ENCODE peak calls at places on chromosomes 12 and 14, in four cellular contexts. One of them, this sample, is unnamed.

GRCh38 chr14:70086685-70087379 is 101.9 kb downstream of the SLC8A3 start:
- DNase-seq in frontal cortex: no peak
- DNase-seq in NCI-H1105: no peak
- DNase-seq in lung: no peak
- DNase-seq in this sample: peak

GRCh38 chr12:104520242-104520900 is 63.6 kb downstream of the CHST11 start:
- DNase-seq in frontal cortex: no peak
- DNase-seq in NCI-H1105: peak
- DNase-seq in lung: no peak
- DNase-seq in this sample: no peak

GRCh38 chr12:111841236-111841749 is 735 bp upstream of the MAPKAPK5 start:
- DNase-seq in frontal cortex: peak
- DNase-seq in NCI-H1105: no peak
- DNase-seq in lung: no peak
- DNase-seq in this sample: peak

GRCh38 chr14:52182853-52183252 is 84.6 kb upstream of the PTGDR start:
- DNase-seq in frontal cortex: no peak
- DNase-seq in NCI-H1105: no peak
- DNase-seq in lung: no peak
- DNase-seq in this sample: no peak

GRCh38 chr12:2691340-2692111 is 103.2 kb upstream of the FKBP4 start:
- DNase-seq in frontal cortex: no peak
- DNase-seq in NCI-H1105: peak
- DNase-seq in lung: peak
- DNase-seq in this sample: no peak

GRCh38 chr12:115354007-115354452 is 670.1 kb upstream of the TBX3 start:
- DNase-seq in frontal cortex: peak
- DNase-seq in NCI-H1105: no peak
- DNase-seq in lung: peak
- DNase-seq in this sample: no peak

GRCh38 chr12:131091976-131092691 is 138.4 kb downstream of the ADGRD1 start:
- DNase-seq in frontal cortex: no peak
- DNase-seq in NCI-H1105: no peak
- DNase-seq in lung: no peak
- DNase-seq in this sample: no peak

GRCh38 chr12:95848575-95849388 is 10.0 kb upstream of the SNRPF start:
- DNase-seq in frontal cortex: peak
- DNase-seq in NCI-H1105: peak
- DNase-seq in lung: peak
- DNase-seq in this sample: peak

GRCh38 chr12:10661338-10661737 is 12.5 kb downstream of the STYK1 start:
- DNase-seq in frontal cortex: no peak
- DNase-seq in NCI-H1105: no peak
- DNase-seq in lung: no peak
- DNase-seq in this sample: no peak

GRCh38 chr14:36222952-36223468 is 46.5 kb upstream of the PTCSC3 start:
- DNase-seq in frontal cortex: no peak
- DNase-seq in NCI-H1105: no peak
- DNase-seq in lung: no peak
- DNase-seq in this sample: no peak

GRCh38 chr12:104315326-104316224 is 12.0 kb downstream of the EID3 start:
- DNase-seq in frontal cortex: no peak
- DNase-seq in NCI-H1105: no peak
- DNase-seq in lung: no peak
- DNase-seq in this sample: no peak